ENCODE peak calls at places on chromosomes 4 and X, in five cellular contexts. A, L, W, S and C are unnamed samples.

GRCh38 chrX:41335590-41336331 is 1.8 kb downstream of the DDX3X start:
- DNase-seq in A (no peak), S (peak; percentile 68), L (no peak), W (no peak), C (no peak)

GRCh38 chrX:134604701-134605271 is 53.5 kb downstream of the PLAC1 start:
- DNase-seq in S (peak; percentile 39), A (no peak), L (no peak), W (no peak), C (no peak)

GRCh38 chr4:2332201-2332975 is 70.5 kb upstream of the MXD4 start:
- DNase-seq in W (no peak), L (peak; percentile 9), S (no peak), A (no peak), C (peak; percentile 63)

GRCh38 chr4:46993075-46994006 is at the start of gene GABRA4:
- DNase-seq in W (no peak), S (peak; percentile 26), L (no peak), A (no peak), C (peak; percentile 69)

GRCh38 chrX:66162331-66162822 is 1.7 kb upstream of the HEPH start:
- DNase-seq in W (peak; percentile 92), L (no peak), S (no peak), A (no peak), C (no peak)

GRCh38 chr4:102531441-102531840 is 30.3 kb downstream of the NFKB1 start:
- DNase-seq in S (peak; percentile 66), L (no peak), A (no peak), W (no peak), C (no peak)

GRCh38 chrX:53294024-53294648 is 12.8 kb upstream of the IQSEC2 start:
- DNase-seq in S (no peak), W (peak; percentile 58), L (no peak), A (no peak), C (peak; percentile 55)

GRCh38 chr4:77911091-77911490 is 48.5 kb downstream of the MRPL1 start:
- DNase-seq in S (peak; percentile 7), W (no peak), L (no peak), A (no peak), C (no peak)

GRCh38 chr4:3409571-3410091 is 32.1 kb upstream of the HGFAC start:
- DNase-seq in W (no peak), L (no peak), S (no peak), A (no peak), C (no peak)

GRCh38 chr4:1296324-1297022 is 6.8 kb downstream of the MAEA start:
- DNase-seq in W (no peak), L (no peak), S (no peak), A (no peak), C (peak; percentile 35)

GRCh38 chrX:98191003-98191402 is 1307.3 kb downstream of the RPA4 start:
- DNase-seq in L (no peak), W (no peak), A (no peak), S (no peak), C (no peak)

GRCh38 chr4:29467044-29467717 is 1253.0 kb upstream of the PCDH7 start:
- DNase-seq in L (no peak), A (no peak), W (no peak), S (peak; percentile 1), C (no peak)

GRCh38 chr4:135838889-135839288 is 1637.3 kb upstream of the PABPC4L start:
- DNase-seq in W (no peak), S (peak; percentile 57), A (no peak), L (no peak), C (no peak)

GRCh38 chr4:132992686-132993085 is 156.4 kb upstream of the PCDH10 start:
- DNase-seq in W (no peak), A (no peak), L (no peak), S (no peak), C (no peak)

GRCh38 chrX:150314186-150314585 is 48.9 kb upstream of the MAMLD1 start:
- DNase-seq in W (no peak), L (no peak), S (no peak), A (no peak), C (no peak)

GRCh38 chr4:69668680-69669079 is 15.6 kb upstream of the UGT2A1 start:
- DNase-seq in L (no peak), A (no peak), W (no peak), S (no peak), C (no peak)

GRCh38 chrX:50905334-50905733 is 5.2 kb upstream of the BMP15 start:
- DNase-seq in W (peak; percentile 39), L (no peak), S (no peak), A (no peak), C (no peak)

GRCh38 chr4:118586357-118586790 is 98.8 kb upstream of the METTL14 start:
- DNase-seq in W (peak; percentile 45), L (no peak), A (no peak), S (no peak), C (peak; percentile 15)

GRCh38 chr4:90061881-90062280 is 65.3 kb upstream of the CCSER1 start:
- DNase-seq in S (no peak), W (no peak), A (no peak), L (no peak), C (no peak)

GRCh38 chr4:20520901-20521300 is 179.4 kb upstream of the PACRGL start:
- DNase-seq in S (peak; percentile 80), W (no peak), A (no peak), L (no peak), C (no peak)

GRCh38 chrX:70826715-70827114 is 81.8 kb downstream of the TEX11 start:
- DNase-seq in A (no peak), W (no peak), S (no peak), L (no peak), C (no peak)

GRCh38 chr4:26248647-26249046 is 72.2 kb upstream of the RBPJ start:
- DNase-seq in A (no peak), L (no peak), S (peak; percentile 57), W (no peak), C (no peak)

GRCh38 chr4:169068423-169068822 is 58.4 kb upstream of the CBR4 start:
- DNase-seq in L (no peak), W (peak; percentile 8), S (no peak), A (no peak), C (no peak)

GRCh38 chr4:100679926-100680325 is 162.1 kb upstream of the EMCN start:
- DNase-seq in S (no peak), A (no peak), L (no peak), W (no peak), C (no peak)

GRCh38 chr4:15864771-15865566 is 73.6 kb downstream of the FGFBP1 start:
- DNase-seq in S (peak; percentile 81), A (no peak), W (no peak), L (no peak), C (no peak)

GRCh38 chrX:137354851-137355250 is 211.1 kb upstream of the ZIC3 start:
- DNase-seq in L (no peak), A (no peak), S (no peak), W (no peak), C (no peak)

GRCh38 chr4:111601671-111602070 is 543.6 kb upstream of the FAM241A start:
- DNase-seq in W (no peak), A (no peak), L (no peak), S (peak; percentile 5), C (no peak)

DNA sequence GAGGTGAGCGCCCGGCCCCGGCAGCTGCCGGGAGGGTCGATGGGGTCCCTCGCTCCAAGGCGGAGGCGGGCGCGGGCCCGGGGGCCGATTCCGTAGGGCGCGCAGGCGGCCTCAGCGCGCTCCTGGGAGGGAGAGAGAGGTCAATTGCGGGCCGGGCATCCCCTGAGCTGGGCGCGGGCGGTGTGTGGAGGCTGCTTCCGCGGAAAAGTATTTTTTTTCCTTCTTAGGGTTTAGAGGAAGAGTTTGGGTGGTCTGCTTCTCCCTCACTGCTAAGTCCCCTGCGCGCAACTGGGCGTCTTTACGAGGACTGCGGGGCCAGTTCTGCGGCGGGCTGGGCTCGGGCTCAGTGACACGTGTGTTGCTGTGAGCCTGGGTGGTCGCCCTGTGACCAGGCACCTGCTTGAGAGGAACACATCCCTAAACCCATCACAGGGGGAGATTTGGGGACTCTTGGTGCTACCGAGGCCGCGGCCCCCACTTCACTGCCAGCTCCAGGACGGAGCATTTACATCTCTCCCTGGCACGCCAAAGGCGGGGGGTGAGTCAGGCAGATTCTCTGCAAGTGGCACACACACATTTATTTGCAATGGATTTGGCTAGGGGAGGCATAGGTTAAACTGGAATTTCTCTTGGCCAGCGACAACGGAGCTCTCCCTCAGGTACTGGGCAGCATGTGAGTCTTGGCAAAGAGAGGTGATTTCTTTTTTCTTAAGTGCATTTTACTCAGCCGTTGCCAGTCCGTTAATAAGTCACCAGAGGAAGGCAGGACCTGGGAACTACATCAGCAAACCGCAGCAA is 151.2 kb upstream of the SLC4A4 start:
- DNase-seq in L (no peak), W (no peak), S (peak; percentile 68), A (no peak), C (peak; percentile 79)
- H3K4me3 ChIP-seq in L (peak overlapping the region; percentile 76), W (no peak overlapping the region), S (peak overlapping the region; percentile 79), A (peak overlapping the region; percentile 73), C (peak overlapping the region; percentile 71)

GRCh38 chrX:153766098-153766817 is 2.2 kb downstream of the PLXNB3 start:
- DNase-seq in A (no peak), L (no peak), W (peak; percentile 91), S (peak; percentile 76), C (peak; percentile 80)

GRCh38 chrX:153763989-153764755 is at the start of gene PLXNB3:
- DNase-seq in A (no peak), L (peak; percentile 87), W (peak; percentile 64), S (peak; percentile 55), C (peak; percentile 94)

GRCh38 chrX:153763298-153763932 is 634 bp upstream of the PLXNB3 start:
- DNase-seq in A (no peak), L (no peak), S (no peak), W (no peak), C (peak; percentile 47)

GRCh38 chrX:153765138-153766079 is 1.4 kb downstream of the PLXNB3 start:
- DNase-seq in A (no peak), L (no peak), W (peak; percentile 92), S (peak; percentile 14), C (peak; percentile 68)

GRCh38 chrX:153764786-153765137 is 713 bp downstream of the PLXNB3 start:
- DNase-seq in W (no peak), A (no peak), L (no peak), S (no peak), C (peak; percentile 57)
- H3K4me3 ChIP-seq in W (peak overlapping the region; percentile 51), A (peak overlapping the region; percentile 26), L (peak overlapping the region; percentile 56), S (no peak overlapping the region), C (no peak overlapping the region)

DNA sequence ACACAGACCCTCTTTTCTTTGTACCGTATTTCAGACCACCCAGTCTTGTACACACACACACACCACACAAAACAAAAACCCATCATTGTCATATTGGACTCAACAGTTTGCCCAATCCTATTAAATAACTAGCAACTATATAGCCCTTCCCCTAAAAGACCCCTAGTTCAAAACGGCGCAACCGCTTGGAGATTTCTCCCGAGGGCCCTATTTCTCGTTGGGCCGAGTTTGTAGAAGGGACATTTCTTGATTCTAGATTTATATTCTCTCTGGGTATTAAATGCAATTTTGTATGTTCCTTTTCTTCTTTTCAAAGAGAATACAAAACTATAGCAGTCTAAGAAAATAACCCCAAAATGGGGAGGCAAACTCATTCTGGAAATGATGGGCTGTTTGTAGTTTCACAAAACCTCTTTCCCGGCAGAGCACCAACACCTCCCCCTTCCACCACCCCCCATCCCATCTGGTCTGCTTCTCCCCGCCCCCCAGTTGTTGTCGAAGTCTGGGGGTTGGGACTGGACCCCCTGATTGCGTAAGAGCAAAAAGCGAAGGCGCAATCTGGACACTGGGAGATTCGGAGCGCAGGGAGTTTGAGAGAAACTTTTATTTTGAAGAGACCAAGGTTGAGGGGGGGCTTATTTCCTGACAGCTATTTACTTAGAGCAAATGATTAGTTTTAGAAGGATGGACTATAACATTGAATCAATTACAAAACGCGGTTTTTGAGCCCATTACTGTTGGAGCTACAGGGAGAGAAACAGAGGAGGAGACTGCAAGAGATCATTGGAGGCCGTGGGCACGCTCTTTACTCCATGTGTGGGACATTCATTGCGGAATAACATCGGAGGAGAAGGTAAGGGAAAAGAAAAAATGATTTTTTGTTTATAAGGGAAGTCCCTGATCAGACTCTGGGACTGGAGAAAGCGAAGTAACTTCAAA is at the start of gene PDGFRA:
- DNase-seq in W (no peak), S (peak; percentile 84), A (no peak), L (peak; percentile 60), C (peak; percentile 62)
- H3K4me3 ChIP-seq in W (no peak within 1 kb of the TSS), S (peak within 1 kb of the TSS; percentile 95), A (peak within 1 kb of the TSS; percentile 59), L (peak within 1 kb of the TSS; percentile 82), C (peak within 1 kb of the TSS; percentile 39)

GRCh38 chr4:142818009-142818408 is 28.1 kb downstream of the INPP4B start:
- DNase-seq in A (no peak), W (no peak), S (peak; percentile 95), L (no peak), C (no peak)
- H3K4me3 ChIP-seq in A (no peak overlapping the region), W (no peak overlapping the region), S (peak overlapping the region; percentile 29), L (peak overlapping the region; percentile 0), C (no peak overlapping the region)